ENCODE peak calls at places on chromosomes 1 and 21, in five cellular contexts. O, S, T, C and R are unnamed samples.

GRCh38 chr1:23838401-23838866 is 13.2 kb upstream of the HMGCL start:
- DNase-seq in C (peak), O (peak), S (peak), T (peak), R (peak)

GRCh38 chr1:221873663-221874062 is 131.8 kb upstream of the DUSP10 start:
- DNase-seq in T (no peak), C (no peak), S (no peak), O (no peak), R (no peak)

GRCh38 chr1:208524920-208525319 is 280.7 kb upstream of the PLXNA2 start:
- DNase-seq in C (no peak), T (no peak), O (no peak), S (no peak), R (no peak)

GRCh38 chr21:26683996-26684395 is 110.9 kb upstream of the CYYR1 start:
- DNase-seq in O (no peak), C (no peak), S (no peak), T (no peak), R (no peak)

GRCh38 chr1:7469255-7469938 is 301.7 kb upstream of the VAMP3 start:
- DNase-seq in O (no peak), T (peak), S (peak), C (peak), R (no peak)

GRCh38 chr1:234958702-234959649 is 169.7 kb downstream of the TOMM20 start:
- DNase-seq in O (no peak), S (no peak), T (no peak), C (no peak), R (no peak)

GRCh38 chr1:36486436-36487335 is 4.0 kb upstream of the CSF3R start:
- DNase-seq in T (peak), O (no peak), S (peak), C (peak), R (peak)

GRCh38 chr1:7533006-7533405 is 238.1 kb upstream of the VAMP3 start:
- DNase-seq in S (no peak), C (no peak), O (no peak), T (no peak), R (no peak)

GRCh38 chr1:165501351-165501974 is 42.3 kb upstream of the LRRC52 start:
- DNase-seq in S (no peak), T (no peak), C (no peak), O (no peak), R (no peak)

GRCh38 chr1:66557157-66557556 is 23.2 kb downstream of the SGIP1 start:
- DNase-seq in C (no peak), O (no peak), T (no peak), S (no peak), R (no peak)

GRCh38 chr1:39531526-39531925 is 40.1 kb downstream of the BMP8A start:
- DNase-seq in T (no peak), C (no peak), O (no peak), S (no peak), R (no peak)

GRCh38 chr1:215119719-215120118 is 37.2 kb downstream of the KCNK2 start:
- DNase-seq in O (no peak), C (peak), T (peak), S (no peak), R (no peak)

GRCh38 chr1:40692429-40692905 is 963 bp downstream of the NFYC start:
- DNase-seq in S (no peak), C (peak), T (peak), O (no peak), R (no peak)

GRCh38 chr1:203148127-203148526 is 20.6 kb downstream of the ADORA1 start:
- DNase-seq in O (no peak), C (no peak), T (no peak), S (no peak), R (no peak)

GRCh38 chr1:172821609-172822274 is 162.8 kb downstream of the FASLG start:
- DNase-seq in C (peak), S (no peak), T (peak), O (no peak), R (peak)

GRCh38 chr21:31273278-31273677 is 70.8 kb downstream of the TIAM1 start:
- DNase-seq in S (no peak), O (no peak), C (no peak), T (no peak), R (no peak)

GRCh38 chr21:15820857-15821256 is 91.1 kb downstream of the USP25 start:
- DNase-seq in S (no peak), O (no peak), T (peak), C (peak), R (no peak)

GRCh38 chr1:115432061-115432460 is 94.0 kb upstream of the NGF start:
- DNase-seq in T (peak), O (no peak), C (peak), S (no peak), R (no peak)

GRCh38 chr1:203669739-203670138 is 43.1 kb downstream of the ATP2B4 start:
- DNase-seq in S (no peak), T (peak), O (no peak), C (peak), R (no peak)

GRCh38 chr1:41559331-41559730 is 74.8 kb upstream of the EDN2 start:
- DNase-seq in C (no peak), O (no peak), S (no peak), T (no peak), R (no peak)